ENCODE peak calls at places on chromosomes 7 and 10, in seven cellular contexts. N, P, G, Q, S, H and T are unnamed samples.

GRCh38 chr10:113177163-113177935 is 227.3 kb downstream of the TCF7L2 start:
- DNase-seq in N (no peak), P (no peak), G (no peak), Q (no peak), S (no peak), H (no peak), T (no peak)

GRCh38 chr7:50564630-50565558 is at the start of gene DDC:
- DNase-seq in N (no peak), P (no peak), G (no peak), Q (peak; percentile 81), S (no peak), H (peak; percentile 45), T (no peak)

GRCh38 chr10:110411047-110411410 is 86.7 kb upstream of the DUSP5 start:
- DNase-seq in N (no peak), P (peak; percentile 78), G (no peak), Q (no peak), S (no peak), H (no peak), T (no peak)

GRCh38 chr7:103445228-103446020 is 583 bp downstream of the SLC26A5 start:
- DNase-seq in N (no peak), P (no peak), G (no peak), Q (no peak), S (no peak), H (peak; percentile 86), T (no peak)

GRCh38 chr7:17770710-17771375 is 169.5 kb downstream of the SNX13 start:
- DNase-seq in N (no peak), P (no peak), G (no peak), Q (no peak), S (no peak), H (no peak), T (peak; percentile 10)

GRCh38 chr7:16982640-16983103 is 100.9 kb upstream of the AGR3 start:
- DNase-seq in N (no peak), P (peak; percentile 35), G (peak; percentile 29), Q (peak; percentile 58), S (no peak), H (peak; percentile 30), T (peak; percentile 52)

GRCh38 chr10:665579-666091 is 23.8 kb downstream of the DIP2C start:
- DNase-seq in N (no peak), P (no peak), G (no peak), Q (no peak), S (no peak), H (no peak), T (no peak)

GRCh38 chr7:105250239-105250638 is 138.5 kb downstream of the SRPK2 start:
- DNase-seq in N (no peak), P (no peak), G (no peak), Q (no peak), S (no peak), H (no peak), T (no peak)

GRCh38 chr7:41311301-41311700 is 391.6 kb downstream of the INHBA start:
- DNase-seq in N (no peak), P (no peak), G (no peak), Q (no peak), S (no peak), H (no peak), T (no peak)

GRCh38 chr7:37052673-37053072 is 328.4 kb upstream of the AOAH start:
- DNase-seq in N (no peak), P (no peak), G (peak; percentile 37), Q (peak; percentile 44), S (peak; percentile 33), H (no peak), T (peak; percentile 83)

GRCh38 chr10:44437837-44438752 is 53.2 kb upstream of the CXCL12 start:
- DNase-seq in N (no peak), P (no peak), G (no peak), Q (no peak), S (no peak), H (no peak), T (no peak)

GRCh38 chr10:28533571-28534304 is 820 bp downstream of the WAC start:
- DNase-seq in N (no peak), P (no peak), G (peak; percentile 58), Q (peak; percentile 13), S (no peak), H (peak; percentile 83), T (peak; percentile 13)

GRCh38 chr7:79778786-79779382 is 325.4 kb upstream of the MAGI2 start:
- DNase-seq in N (no peak), P (no peak), G (no peak), Q (no peak), S (no peak), H (no peak), T (no peak)

GRCh38 chr7:87416682-87417587 is 58.5 kb downstream of the ABCB4 start:
- DNase-seq in N (peak; percentile 44), P (peak; percentile 62), G (peak; percentile 57), Q (peak; percentile 59), S (peak; percentile 27), H (peak; percentile 48), T (peak; percentile 83)

GRCh38 chr7:136214356-136214755 is 237.2 kb upstream of the MTPN start:
- DNase-seq in N (no peak), P (peak; percentile 0), G (no peak), Q (no peak), S (no peak), H (peak; percentile 18), T (no peak)

GRCh38 chr10:3554121-3554522 is 230.9 kb downstream of the KLF6 start:
- DNase-seq in N (no peak), P (no peak), G (no peak), Q (no peak), S (no peak), H (no peak), T (no peak)

GRCh38 chr10:51159841-51160240 is 85.6 kb downstream of the PRKG1 start:
- DNase-seq in N (no peak), P (no peak), G (no peak), Q (no peak), S (no peak), H (no peak), T (no peak)

GRCh38 chr10:91410638-91411367 is 659 bp downstream of the HECTD2 start:
- DNase-seq in N (no peak), P (no peak), G (peak; percentile 30), Q (no peak), S (no peak), H (peak; percentile 22), T (peak; percentile 34)

GRCh38 chr7:54672519-54672918 is 86.5 kb downstream of the SEC61G start:
- DNase-seq in N (no peak), P (no peak), G (no peak), Q (no peak), S (no peak), H (no peak), T (no peak)

GRCh38 chr7:12062062-12062461 is 149.0 kb upstream of the TMEM106B start:
- DNase-seq in N (no peak), P (no peak), G (no peak), Q (no peak), S (no peak), H (no peak), T (no peak)

GRCh38 chr7:21869785-21870402 is 75.8 kb downstream of the CDCA7L start:
- DNase-seq in N (no peak), P (no peak), G (no peak), Q (no peak), S (no peak), H (no peak), T (no peak)

GRCh38 chr10:62627985-62628384 is 176.5 kb upstream of the ADO start:
- DNase-seq in N (no peak), P (no peak), G (no peak), Q (no peak), S (no peak), H (no peak), T (no peak)

GRCh38 chr10:77247076-77247561 is 390.5 kb downstream of the KCNMA1 start:
- DNase-seq in N (no peak), P (no peak), G (no peak), Q (peak; percentile 31), S (no peak), H (no peak), T (no peak)
- TF ChIP-seq JUND in N (no peak), P (no peak), G (peak; percentile 60), Q (no peak), S (no peak), H (no peak), T (no peak)

DNA sequence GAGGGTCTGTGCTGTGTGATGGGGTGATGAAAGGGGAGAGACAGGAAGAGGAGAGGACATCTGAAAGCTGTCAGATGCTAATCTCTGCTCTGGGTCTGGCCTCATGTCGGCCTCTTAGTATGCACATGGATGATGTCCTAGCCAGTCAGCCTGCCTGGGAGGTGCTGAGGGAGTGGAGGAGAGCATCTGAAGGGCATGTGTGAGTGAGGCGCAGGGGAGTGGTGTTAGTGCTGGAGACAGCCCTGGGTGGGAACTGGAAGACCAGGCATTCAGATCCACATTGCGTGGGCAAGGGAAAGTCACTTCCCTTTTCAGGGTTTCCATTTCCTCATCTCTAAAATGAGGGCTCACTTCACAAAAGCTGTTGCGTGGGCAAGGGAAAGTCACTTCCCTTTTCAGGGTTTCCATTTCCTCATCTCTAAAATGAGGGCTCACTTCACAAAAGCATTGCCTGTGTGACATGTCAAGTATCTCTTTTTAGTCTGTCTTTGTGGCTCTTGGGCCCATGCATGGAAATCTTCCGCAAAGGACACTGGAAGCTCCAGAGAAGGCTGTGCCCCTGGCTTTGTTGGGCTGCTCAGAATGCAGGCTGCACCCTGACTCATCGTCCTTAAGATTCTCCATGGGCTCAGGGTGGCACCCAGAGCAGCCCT is 10.1 kb downstream of the SFTPD start:
- DNase-seq in N (no peak), P (no peak), G (no peak), Q (no peak), S (no peak), H (peak; percentile 55), T (no peak)
- TF ChIP-seq JUND in N (no peak), P (no peak), G (no peak), Q (no peak), S (no peak), H (no peak), T (no peak)

DNA sequence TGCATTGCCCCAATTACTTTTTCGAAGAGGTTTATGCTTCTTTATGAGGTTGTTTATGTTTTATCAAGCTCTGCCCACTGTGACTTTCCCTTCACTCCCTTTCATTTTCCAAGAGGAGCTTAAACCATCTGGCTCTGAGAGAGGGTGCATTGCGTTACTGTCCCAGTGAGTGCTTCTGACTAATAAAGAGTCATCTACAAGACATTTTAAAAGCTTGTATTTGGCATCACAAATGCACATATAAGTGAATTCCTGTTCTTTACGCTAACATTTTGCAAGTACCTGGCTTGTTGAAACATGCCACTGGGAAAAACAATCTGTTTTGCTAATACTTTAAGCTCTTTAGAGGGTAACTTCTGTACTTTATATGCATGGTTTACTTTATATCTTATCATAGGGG is 534.6 kb upstream of the POM121L12 start:
- DNase-seq in N (no peak), P (no peak), G (no peak), Q (no peak), S (no peak), H (no peak), T (no peak)
- TF ChIP-seq JUND in N (no peak), P (no peak), G (no peak), Q (no peak), S (no peak), H (no peak), T (no peak)

DNA sequence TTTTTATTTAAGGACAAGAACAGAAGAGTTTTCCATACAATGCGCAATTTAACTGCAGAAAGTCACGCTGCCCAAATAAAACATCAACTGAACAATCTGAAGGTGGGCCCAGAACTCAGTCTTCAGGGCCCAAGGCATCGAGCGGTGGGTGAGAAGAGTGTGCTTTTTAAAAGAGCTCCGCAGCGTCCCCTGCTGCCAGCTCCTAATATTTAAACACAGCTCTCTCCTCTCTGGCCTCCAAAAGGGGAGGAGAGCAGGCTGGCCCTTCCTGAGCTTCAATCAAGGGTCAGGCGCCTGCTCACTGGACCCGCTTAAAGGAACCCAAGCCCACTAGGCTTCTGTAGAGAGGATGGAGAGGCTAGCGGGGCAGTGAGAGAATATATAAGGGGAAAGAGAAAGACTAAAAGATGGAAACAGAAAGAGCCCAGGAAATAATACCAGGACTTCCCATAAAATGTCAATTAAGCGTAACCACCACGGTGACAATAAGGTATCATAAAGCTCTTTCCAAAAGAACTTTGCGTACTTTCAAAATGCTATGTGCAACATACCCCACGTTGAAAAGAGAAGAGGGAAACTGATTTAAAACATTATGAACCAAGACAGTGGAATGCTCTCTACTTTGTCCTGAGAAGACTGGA is 2.8 kb downstream of the FAM53B start:
- DNase-seq in N (no peak), P (peak; percentile 50), G (peak; percentile 68), Q (peak; percentile 80), S (no peak), H (peak; percentile 84), T (peak; percentile 67)
- TF ChIP-seq JUND in N (no peak), P (no peak), G (no peak), Q (no peak), S (no peak), H (no peak), T (no peak)